ENCODE peak calls at places on chromosomes 4 and X, in four cellular contexts. L is mucosa of descending colon, R is ascending aorta, S is fibroblast of the aortic adventitia. T is an unnamed sample.

GRCh38 chr4:122920473-122920872 is 1.9 kb downstream of the NUDT6 start:
- DNase-seq in L (no peak), S (no peak), R (no peak), T (no peak)

GRCh38 chr4:60128916-60129315 is 1071.2 kb upstream of the ADGRL3 start:
- DNase-seq in L (no peak), S (no peak), R (no peak), T (no peak)

GRCh38 chr4:61211781-61212180 is 11.7 kb downstream of the ADGRL3 start:
- DNase-seq in L (no peak), S (no peak), R (no peak), T (no peak)

GRCh38 chr4:8045909-8046308 is 106.2 kb upstream of the AFAP1 start:
- DNase-seq in S (no peak), R (no peak), L (no peak), T (no peak)

GRCh38 chr4:30600246-30600645 is 119.9 kb upstream of the PCDH7 start:
- DNase-seq in L (no peak), R (no peak), S (peak; percentile 22), T (peak; percentile 73)

GRCh38 chr4:18020145-18020670 is 1.3 kb downstream of the LCORL start:
- DNase-seq in R (no peak), L (peak; percentile 33), S (peak; percentile 21), T (peak; percentile 32)

GRCh38 chr4:41693629-41694028 is 54.9 kb downstream of the PHOX2B start:
- DNase-seq in L (no peak), R (no peak), S (peak; percentile 45), T (peak; percentile 39)

GRCh38 chrX:150184487-150184886 is 178.6 kb upstream of the MAMLD1 start:
- DNase-seq in R (no peak), S (no peak), L (no peak), T (no peak)

GRCh38 chr4:105092356-105092755 is 54.3 kb upstream of the TET2 start:
- DNase-seq in S (peak; percentile 96), L (peak; percentile 65), R (no peak), T (peak; percentile 95)

GRCh38 chr4:155541716-155542115 is 124.9 kb upstream of the GUCY1A1 start:
- DNase-seq in L (no peak), S (no peak), R (no peak), T (peak; percentile 68)

GRCh38 chr4:26192921-26193894 is 127.6 kb upstream of the RBPJ start:
- DNase-seq in R (no peak), S (no peak), L (no peak), T (no peak)

GRCh38 chr4:157014621-157015591 is 43.3 kb upstream of the PDGFC start:
- DNase-seq in S (peak; percentile 88), L (no peak), R (no peak), T (peak; percentile 93)

GRCh38 chr4:110852793-110853192 is 229.9 kb upstream of the PITX2 start:
- DNase-seq in L (no peak), R (no peak), S (no peak), T (no peak)

GRCh38 chr4:794911-795725 is 30.8 kb downstream of the CPLX1 start:
- DNase-seq in S (no peak), L (no peak), R (no peak), T (no peak)

GRCh38 chrX:33045245-33045644 is 166.1 kb downstream of the DMD start:
- DNase-seq in L (no peak), S (no peak), R (no peak), T (no peak)

GRCh38 chr4:8294036-8294435 is 24.5 kb downstream of the HTRA3 start:
- DNase-seq in S (no peak), R (no peak), L (no peak), T (no peak)

GRCh38 chrX:41293269-41293668 is 40.7 kb upstream of the DDX3X start:
- DNase-seq in S (no peak), R (no peak), L (peak; percentile 19), T (no peak)

GRCh38 chrX:53018627-53019026 is 30.0 kb upstream of the GPR173 start:
- DNase-seq in R (no peak), S (peak; percentile 18), L (no peak), T (peak; percentile 8)

GRCh38 chr4:10003666-10004065 is 17.6 kb downstream of the SLC2A9 start:
- DNase-seq in L (no peak), R (no peak), S (no peak), T (no peak)

GRCh38 chrX:130167040-130167439 is 1.4 kb upstream of the AIFM1 start:
- DNase-seq in S (no peak), R (no peak), L (no peak), T (no peak)

GRCh38 chrX:119646515-119646914 is 40.3 kb upstream of the NKRF start:
- DNase-seq in R (no peak), S (no peak), L (no peak), T (no peak)

GRCh38 chr4:164977243-164978164 is at the start of gene TRIM61:
- DNase-seq in R (no peak), L (peak; percentile 22), S (peak; percentile 43), T (peak; percentile 41)

GRCh38 chr4:1171306-1172227 is 816 bp downstream of the SPON2 start:
- DNase-seq in R (no peak), L (peak; percentile 27), S (no peak), T (no peak)

GRCh38 chr4:153765836-153766235 is 6.0 kb upstream of the RNF175 start:
- DNase-seq in L (no peak), R (no peak), S (no peak), T (no peak)

GRCh38 chrX:9114245-9114644 is 80.3 kb upstream of the FAM9B start:
- DNase-seq in S (no peak), L (no peak), R (no peak), T (no peak)

GRCh38 chr4:110787109-110787508 is 164.2 kb upstream of the PITX2 start:
- DNase-seq in S (peak; percentile 9), L (no peak), R (no peak), T (peak; percentile 64)

GRCh38 chr4:140116442-140117104 is 37.4 kb downstream of the MAML3 start:
- DNase-seq in R (no peak), S (no peak), L (no peak), T (no peak)

GRCh38 chrX:13837290-13837745 is 20.4 kb upstream of the GPM6B start:
- DNase-seq in S (no peak), R (no peak), L (no peak), T (peak; percentile 20)

GRCh38 chr4:5827108-5828004 is 65.5 kb downstream of the CRMP1 start:
- DNase-seq in L (no peak), R (no peak), S (peak; percentile 63), T (peak; percentile 70)

GRCh38 chrX:70479197-70479969 is 34.7 kb downstream of the DLG3 start:
- DNase-seq in R (no peak), L (peak; percentile 50), S (peak; percentile 61), T (peak; percentile 87)

GRCh38 chr4:169958629-169959028 is 67.6 kb downstream of the MFAP3L start:
- DNase-seq in S (no peak), L (no peak), R (no peak), T (no peak)

GRCh38 chr4:101287332-101287731 is 60.0 kb downstream of the PPP3CA start:
- DNase-seq in S (no peak), R (no peak), L (no peak), T (no peak)

GRCh38 chr4:74632634-74633033 is 161.7 kb downstream of the BTC start:
- DNase-seq in R (peak; percentile 8), L (peak; percentile 33), S (peak; percentile 95), T (peak; percentile 100)

GRCh38 chr4:2743518-2744445 is 12.4 kb downstream of the TNIP2 start:
- DNase-seq in L (peak; percentile 74), R (no peak), S (no peak), T (no peak)

DNA sequence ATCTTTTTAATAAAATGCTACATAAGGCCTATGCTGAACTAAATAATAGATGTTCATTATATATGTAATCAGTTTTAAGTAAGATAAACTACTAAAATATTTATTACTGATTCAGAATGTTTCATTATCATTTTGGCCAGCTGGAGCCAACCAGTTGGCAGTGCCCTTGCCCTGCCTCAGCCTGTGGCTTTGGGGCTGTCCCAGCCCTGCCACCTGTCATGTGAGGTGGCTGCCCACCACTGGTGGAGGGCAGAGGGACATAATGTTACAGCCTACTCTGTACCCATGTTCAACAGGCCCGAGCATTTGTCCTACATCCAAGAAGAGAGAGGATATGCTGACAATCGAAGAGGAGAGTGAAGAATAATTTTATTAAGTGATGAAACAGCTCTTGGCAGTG is 422.2 kb downstream of the SPIN4 start:
- DNase-seq in R (no peak), L (no peak), S (no peak), T (no peak)
- TF ChIP-seq CTCF in R (no peak), L (no peak), S (no peak), T (no peak)

GRCh38 chr4:99947190-99947578 is 766 bp upstream of the DNAJB14 start:
- DNase-seq in R (no peak), L (no peak), S (peak; percentile 28), T (no peak)

GRCh38 chr4:99947608-99948007 is 1.2 kb upstream of the DNAJB14 start:
- DNase-seq in R (no peak), S (no peak), L (no peak), T (no peak)

GRCh38 chr4:99950913-99951254 is 809 bp upstream of the H2AZ1 start:
- DNase-seq in R (no peak), L (no peak), S (no peak), T (no peak)

GRCh38 chr4:99949034-99949998 is 759 bp downstream of the H2AZ1 start:
- DNase-seq in L (peak; percentile 95), R (peak; percentile 68), S (peak; percentile 96), T (peak; percentile 95)

DNA sequence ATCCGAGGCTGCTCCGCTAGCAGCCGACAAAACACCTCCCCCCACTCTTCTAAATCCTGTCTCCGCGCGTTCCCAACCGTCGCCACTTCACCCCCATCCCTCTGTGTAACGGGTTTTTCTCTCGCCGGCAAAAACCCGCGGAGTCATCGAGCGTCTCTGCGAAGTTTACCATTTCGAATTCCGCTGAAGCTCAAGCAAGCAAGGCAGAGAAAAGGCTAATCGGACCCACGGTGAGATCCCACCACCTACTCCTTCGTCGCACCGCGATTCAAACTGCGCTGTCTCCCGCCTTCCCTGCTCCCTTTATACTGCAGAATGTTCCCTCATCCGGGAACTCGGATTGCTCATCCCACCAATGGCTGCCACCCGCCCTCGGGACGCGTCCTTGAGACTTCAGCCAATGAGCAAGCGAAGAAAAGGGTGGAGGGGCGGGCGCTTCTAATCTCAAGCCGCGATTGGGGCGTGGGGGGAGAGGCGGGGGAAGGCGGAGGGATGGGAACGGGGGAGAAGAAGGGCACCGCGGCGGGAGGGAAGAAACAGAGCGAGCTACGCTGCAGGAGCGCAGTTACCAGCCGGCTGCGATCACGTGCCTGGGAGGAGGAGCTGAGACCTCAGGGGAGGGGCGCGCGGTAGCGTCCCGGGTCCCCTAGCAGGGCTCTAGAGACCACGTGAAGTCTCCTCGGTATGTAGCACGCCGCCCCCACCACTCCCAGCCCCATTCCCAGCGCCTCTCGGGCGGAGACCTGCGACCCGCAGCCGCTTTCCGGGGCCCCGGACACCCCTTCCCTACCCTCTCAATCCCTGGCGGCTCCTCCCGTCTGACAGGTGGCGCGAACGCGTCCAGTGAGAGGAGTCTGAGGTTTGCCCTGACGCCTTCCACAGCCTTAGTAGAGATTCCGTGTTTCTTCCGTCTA is at the start of gene H2AZ1:
- DNase-seq in L (peak; percentile 99), R (peak; percentile 98), S (peak; percentile 99), T (peak; percentile 98)
- TF ChIP-seq CTCF in L (no peak), R (no peak), S (no peak), T (no peak)

GRCh38 chr4:86564795-86565194 is 29.3 kb upstream of the PTPN13 start:
- DNase-seq in S (no peak), L (no peak), R (no peak), T (peak; percentile 11)
- TF ChIP-seq CTCF in S (no peak), L (no peak), R (no peak), T (no peak)

GRCh38 chr4:107037188-107037587 is 1.1 kb upstream of the DKK2 start:
- DNase-seq in R (no peak), L (peak; percentile 17), S (peak; percentile 33), T (peak; percentile 39)
- TF ChIP-seq CTCF in R (peak; percentile 54), L (no peak), S (peak; percentile 65), T (peak; percentile 55)

T was measured in fibroblast of mammary gland.